ENCODE peak calls at places on chromosomes 3 and 15, in ten cellular contexts. J, K, N, M, Q, Y, G, Z, W and A are unnamed samples.

GRCh38 chr15:60399246-60399915 is 1.6 kb upstream of the ANXA2 start:
- DNase-seq in J (no peak), K (no peak), N (no peak), M (no peak), Q (no peak), Y (no peak), G (no peak), Z (no peak), W (no peak), A (no peak)

GRCh38 chr3:71902258-71903128 is 117.5 kb upstream of the PROK2 start:
- DNase-seq in J (no peak), K (no peak), N (no peak), M (no peak), Q (no peak), Y (no peak), G (no peak), Z (no peak), W (no peak), A (no peak)

GRCh38 chr3:147298511-147298982 is 107.8 kb downstream of the ZIC4 start:
- DNase-seq in J (peak; percentile 97), K (no peak), N (no peak), M (peak; percentile 29), Q (no peak), Y (no peak), G (no peak), Z (peak; percentile 58), W (no peak), A (no peak)

GRCh38 chr3:192054881-192055280 is 593.9 kb downstream of the PYDC2 start:
- DNase-seq in J (no peak), K (no peak), N (no peak), M (no peak), Q (no peak), Y (no peak), G (no peak), Z (no peak), W (no peak), A (no peak)

GRCh38 chr3:177686671-177687070 is 489.4 kb upstream of the TBL1XR1 start:
- DNase-seq in J (no peak), K (no peak), N (no peak), M (no peak), Q (no peak), Y (no peak), G (no peak), Z (no peak), W (no peak), A (no peak)

GRCh38 chr3:141393151-141394076 is 25.1 kb downstream of the ZBTB38 start:
- DNase-seq in J (no peak), K (no peak), N (peak; percentile 85), M (no peak), Q (no peak), Y (no peak), G (no peak), Z (no peak), W (no peak), A (no peak)

GRCh38 chr3:72086051-72086711 is 301.2 kb upstream of the PROK2 start:
- DNase-seq in J (no peak), K (no peak), N (no peak), M (no peak), Q (no peak), Y (no peak), G (no peak), Z (no peak), W (no peak), A (no peak)

GRCh38 chr15:87573534-87573933 is 683.0 kb downstream of the NTRK3 start:
- DNase-seq in J (no peak), K (no peak), N (no peak), M (no peak), Q (no peak), Y (no peak), G (no peak), Z (no peak), W (no peak), A (no peak)

GRCh38 chr15:100105101-100105500 is 236.7 kb downstream of the ADAMTS17 start:
- DNase-seq in J (no peak), K (peak; percentile 23), N (no peak), M (no peak), Q (no peak), Y (no peak), G (no peak), Z (no peak), W (no peak), A (peak; percentile 9)

GRCh38 chr3:46285931-46286330 is 43.7 kb downstream of the CCR3 start:
- DNase-seq in J (no peak), K (no peak), N (no peak), M (no peak), Q (no peak), Y (no peak), G (no peak), Z (no peak), W (no peak), A (no peak)

GRCh38 chr3:134816623-134817022 is 21.6 kb downstream of the EPHB1 start:
- DNase-seq in J (no peak), K (no peak), N (no peak), M (no peak), Q (no peak), Y (no peak), G (no peak), Z (no peak), W (no peak), A (no peak)

GRCh38 chr3:46542801-46543201 is 23.3 kb downstream of the LRRC2 start:
- DNase-seq in J (no peak), K (no peak), N (no peak), M (no peak), Q (no peak), Y (no peak), G (no peak), Z (no peak), W (no peak), A (no peak)

GRCh38 chr3:195285403-195285802 is 14.4 kb upstream of the XXYLT1 start:
- DNase-seq in J (no peak), K (no peak), N (no peak), M (no peak), Q (no peak), Y (no peak), G (no peak), Z (no peak), W (no peak), A (no peak)

GRCh38 chr3:45965281-45966052 is 22.2 kb downstream of the CXCR6 start:
- DNase-seq in J (no peak), K (no peak), N (no peak), M (no peak), Q (no peak), Y (no peak), G (no peak), Z (no peak), W (no peak), A (no peak)

GRCh38 chr3:51340989-51341636 is 44.0 kb upstream of the MANF start:
- DNase-seq in J (no peak), K (no peak), N (no peak), M (peak; percentile 24), Q (no peak), Y (no peak), G (no peak), Z (no peak), W (no peak), A (no peak)

GRCh38 chr15:56749982-56750381 is 16.7 kb upstream of the ZNF280D start:
- DNase-seq in J (no peak), K (no peak), N (no peak), M (no peak), Q (no peak), Y (no peak), G (no peak), Z (no peak), W (no peak), A (no peak)

GRCh38 chr3:160486459-160486869 is 36.9 kb upstream of the TRIM59 start:
- DNase-seq in J (no peak), K (no peak), N (peak; percentile 34), M (peak; percentile 19), Q (no peak), Y (no peak), G (peak; percentile 12), Z (no peak), W (no peak), A (no peak)

GRCh38 chr3:54188176-54188791 is 65.9 kb downstream of the CACNA2D3 start:
- DNase-seq in J (no peak), K (no peak), N (no peak), M (peak; percentile 45), Q (no peak), Y (peak; percentile 72), G (no peak), Z (no peak), W (peak; percentile 27), A (peak; percentile 73)